ENCODE peak calls at places on chromosomes 13 and 19, in nine cellular contexts. Q, C, P, D, O, L, X, S and R are unnamed samples.
A peak's percentile ranks its signal among the peaks of the same experiment; 100 is the strongest.

GRCh38 chr13:67258482-67258881 is 28.3 kb upstream of the PCDH9 start:
- DNase-seq in Q (no peak), C (no peak), P (peak; percentile 22), D (no peak), O (no peak), L (no peak), X (no peak), S (no peak), R (no peak)

GRCh38 chr19:1999856-2000515 is 15.5 kb downstream of the BTBD2 start:
- DNase-seq in Q (no peak), C (no peak), P (no peak), D (no peak), O (no peak), L (no peak), X (no peak), S (no peak), R (no peak)

GRCh38 chr19:58543826-58544590 is at the start of gene TRIM28:
- DNase-seq in Q (peak; percentile 100), C (peak; percentile 99), P (peak; percentile 99), D (peak; percentile 99), O (peak; percentile 100), L (peak; percentile 100), X (peak; percentile 100), S (peak; percentile 98), R (peak; percentile 98)

GRCh38 chr19:11453468-11454341 is 18.3 kb downstream of the PRKCSH start:
- DNase-seq in Q (no peak), C (no peak), P (peak; percentile 63), D (peak; percentile 21), O (no peak), L (peak; percentile 35), X (no peak), S (no peak), R (no peak)

GRCh38 chr13:112844411-112844810 is 124.6 kb upstream of the MCF2L start:
- DNase-seq in Q (no peak), C (no peak), P (no peak), D (no peak), O (no peak), L (no peak), X (no peak), S (no peak), R (no peak)

GRCh38 chr13:79451500-79451962 is 29.4 kb upstream of the NDFIP2 start:
- DNase-seq in Q (peak; percentile 84), C (peak; percentile 93), P (no peak), D (peak; percentile 98), O (peak; percentile 58), L (peak; percentile 98), X (no peak), S (no peak), R (peak; percentile 92)

GRCh38 chr13:113765241-113765910 is 6.3 kb downstream of the TMEM255B start:
- DNase-seq in Q (no peak), C (no peak), P (no peak), D (no peak), O (no peak), L (no peak), X (no peak), S (no peak), R (no peak)

GRCh38 chr19:41437944-41438574 is 1.7 kb downstream of the DMAC2 start:
- DNase-seq in Q (no peak), C (no peak), P (no peak), D (no peak), O (no peak), L (no peak), X (no peak), S (no peak), R (no peak)

GRCh38 chr13:20713751-20714150 is 10.3 kb downstream of the IL17D start:
- DNase-seq in Q (no peak), C (peak; percentile 77), P (no peak), D (no peak), O (no peak), L (peak; percentile 28), X (no peak), S (no peak), R (peak; percentile 32)

GRCh38 chr13:85247780-85248179 is 551.4 kb downstream of the SLITRK6 start:
- DNase-seq in Q (no peak), C (no peak), P (no peak), D (no peak), O (no peak), L (no peak), X (no peak), S (no peak), R (no peak)